ENCODE peak calls at places on chromosomes 13 and 19, in seven cellular contexts. One of them, this sample, is unnamed.

GRCh38 chr13:93948523-93948922 is 531.0 kb downstream of the DCT start:
- DNase-seq in GM12878: no peak
- DNase-seq in cardiac muscle cell: no peak
- DNase-seq in gastrocnemius medialis: no peak
- DNase-seq in CD8-positive, alpha-beta T cell: no peak
- DNase-seq in AG10803: no peak
- DNase-seq in GM06990: no peak
- DNase-seq in this sample: no peak

GRCh38 chr13:102128216-102128800 is 273.5 kb downstream of the FGF14 start:
- DNase-seq in GM12878: no peak
- DNase-seq in cardiac muscle cell: no peak
- DNase-seq in gastrocnemius medialis: no peak
- DNase-seq in CD8-positive, alpha-beta T cell: no peak
- DNase-seq in AG10803: peak
- DNase-seq in GM06990: peak
- DNase-seq in this sample: no peak

GRCh38 chr19:51097166-51097736 is 11.0 kb downstream of the CTU1 start:
- DNase-seq in GM12878: no peak
- DNase-seq in cardiac muscle cell: peak
- DNase-seq in gastrocnemius medialis: no peak
- DNase-seq in CD8-positive, alpha-beta T cell: peak
- DNase-seq in AG10803: peak
- DNase-seq in GM06990: no peak
- DNase-seq in this sample: peak

GRCh38 chr13:86665842-86666241 is 866.6 kb upstream of the SLITRK6 start:
- DNase-seq in GM12878: no peak
- DNase-seq in cardiac muscle cell: no peak
- DNase-seq in gastrocnemius medialis: no peak
- DNase-seq in CD8-positive, alpha-beta T cell: no peak
- DNase-seq in AG10803: no peak
- DNase-seq in GM06990: no peak
- DNase-seq in this sample: no peak

GRCh38 chr13:77386880-77387606 is 60.1 kb upstream of the MYCBP2 start:
- DNase-seq in GM12878: no peak
- DNase-seq in cardiac muscle cell: no peak
- DNase-seq in gastrocnemius medialis: peak
- DNase-seq in CD8-positive, alpha-beta T cell: no peak
- DNase-seq in AG10803: peak
- DNase-seq in GM06990: peak
- DNase-seq in this sample: no peak

GRCh38 chr19:17555480-17555928 is at the start of gene COLGALT1:
- DNase-seq in GM12878: peak
- DNase-seq in cardiac muscle cell: peak
- DNase-seq in gastrocnemius medialis: peak
- DNase-seq in CD8-positive, alpha-beta T cell: peak
- DNase-seq in AG10803: peak
- DNase-seq in GM06990: peak
- DNase-seq in this sample: peak

GRCh38 chr19:18110833-18111232 is 13.3 kb downstream of the MAST3 start:
- DNase-seq in GM12878: no peak
- DNase-seq in cardiac muscle cell: no peak
- DNase-seq in gastrocnemius medialis: peak
- DNase-seq in CD8-positive, alpha-beta T cell: no peak
- DNase-seq in AG10803: no peak
- DNase-seq in GM06990: no peak
- DNase-seq in this sample: no peak

GRCh38 chr19:35859414-35859813 is 2.7 kb downstream of the KIRREL2 start:
- DNase-seq in GM12878: no peak
- DNase-seq in cardiac muscle cell: no peak
- DNase-seq in gastrocnemius medialis: no peak
- DNase-seq in CD8-positive, alpha-beta T cell: no peak
- DNase-seq in AG10803: no peak
- DNase-seq in GM06990: no peak
- DNase-seq in this sample: no peak

GRCh38 chr19:1527650-1528309 is 3.9 kb downstream of the PLK5 start:
- DNase-seq in GM12878: no peak
- DNase-seq in cardiac muscle cell: no peak
- DNase-seq in gastrocnemius medialis: no peak
- DNase-seq in CD8-positive, alpha-beta T cell: no peak
- DNase-seq in AG10803: no peak
- DNase-seq in GM06990: no peak
- DNase-seq in this sample: no peak

GRCh38 chr13:27574661-27575060 is 45.7 kb downstream of the LNX2 start:
- DNase-seq in GM12878: no peak
- DNase-seq in cardiac muscle cell: no peak
- DNase-seq in gastrocnemius medialis: no peak
- DNase-seq in CD8-positive, alpha-beta T cell: no peak
- DNase-seq in AG10803: no peak
- DNase-seq in GM06990: no peak
- DNase-seq in this sample: no peak

GRCh38 chr19:32166238-32166637 is 179.2 kb upstream of the ZNF507 start:
- DNase-seq in GM12878: no peak
- DNase-seq in cardiac muscle cell: no peak
- DNase-seq in gastrocnemius medialis: no peak
- DNase-seq in CD8-positive, alpha-beta T cell: no peak
- DNase-seq in AG10803: no peak
- DNase-seq in GM06990: no peak
- DNase-seq in this sample: no peak

GRCh38 chr19:48170817-48171347 is 402 bp downstream of the ZSWIM9 start:
- DNase-seq in GM12878: no peak
- DNase-seq in cardiac muscle cell: no peak
- DNase-seq in gastrocnemius medialis: no peak
- DNase-seq in CD8-positive, alpha-beta T cell: no peak
- DNase-seq in AG10803: no peak
- DNase-seq in GM06990: no peak
- DNase-seq in this sample: no peak

GRCh38 chr13:31765441-31765840 is 26.1 kb downstream of the RXFP2 start:
- DNase-seq in GM12878: no peak
- DNase-seq in cardiac muscle cell: no peak
- DNase-seq in gastrocnemius medialis: no peak
- DNase-seq in CD8-positive, alpha-beta T cell: no peak
- DNase-seq in AG10803: peak
- DNase-seq in GM06990: no peak
- DNase-seq in this sample: no peak

GRCh38 chr19:367963-368623 is 23.5 kb upstream of the MIER2 start:
- DNase-seq in GM12878: no peak
- DNase-seq in cardiac muscle cell: no peak
- DNase-seq in gastrocnemius medialis: no peak
- DNase-seq in CD8-positive, alpha-beta T cell: no peak
- DNase-seq in AG10803: no peak
- DNase-seq in GM06990: no peak
- DNase-seq in this sample: no peak

GRCh38 chr13:105598551-105598950 is 936.9 kb downstream of the EFNB2 start:
- DNase-seq in GM12878: no peak
- DNase-seq in cardiac muscle cell: no peak
- DNase-seq in gastrocnemius medialis: no peak
- DNase-seq in CD8-positive, alpha-beta T cell: no peak
- DNase-seq in AG10803: peak
- DNase-seq in GM06990: no peak
- DNase-seq in this sample: no peak

GRCh38 chr19:48295458-48295857 is 25.6 kb downstream of the ZNF114 start:
- DNase-seq in GM12878: no peak
- DNase-seq in cardiac muscle cell: no peak
- DNase-seq in gastrocnemius medialis: no peak
- DNase-seq in CD8-positive, alpha-beta T cell: no peak
- DNase-seq in AG10803: no peak
- DNase-seq in GM06990: no peak
- DNase-seq in this sample: no peak

GRCh38 chr19:44904426-44904994 is 1.1 kb upstream of the APOE start:
- DNase-seq in GM12878: no peak
- DNase-seq in cardiac muscle cell: no peak
- DNase-seq in gastrocnemius medialis: no peak
- DNase-seq in CD8-positive, alpha-beta T cell: no peak
- DNase-seq in AG10803: no peak
- DNase-seq in GM06990: no peak
- DNase-seq in this sample: no peak

GRCh38 chr13:113905942-113906341 is 42.1 kb upstream of the GAS6 start:
- DNase-seq in GM12878: no peak
- DNase-seq in cardiac muscle cell: no peak
- DNase-seq in gastrocnemius medialis: no peak
- DNase-seq in CD8-positive, alpha-beta T cell: no peak
- DNase-seq in AG10803: no peak
- DNase-seq in GM06990: no peak
- DNase-seq in this sample: no peak

GRCh38 chr19:34241513-34242337 is 12.6 kb upstream of the GARRE1 start:
- DNase-seq in GM12878: no peak
- DNase-seq in cardiac muscle cell: peak
- DNase-seq in gastrocnemius medialis: peak
- DNase-seq in CD8-positive, alpha-beta T cell: no peak
- DNase-seq in AG10803: no peak
- DNase-seq in GM06990: peak
- DNase-seq in this sample: no peak

GRCh38 chr19:54462713-54463530 is 656 bp downstream of the LENG9 start:
- DNase-seq in GM12878: no peak
- DNase-seq in cardiac muscle cell: peak
- DNase-seq in gastrocnemius medialis: peak
- DNase-seq in CD8-positive, alpha-beta T cell: peak
- DNase-seq in AG10803: peak
- DNase-seq in GM06990: peak
- DNase-seq in this sample: peak

DNA sequence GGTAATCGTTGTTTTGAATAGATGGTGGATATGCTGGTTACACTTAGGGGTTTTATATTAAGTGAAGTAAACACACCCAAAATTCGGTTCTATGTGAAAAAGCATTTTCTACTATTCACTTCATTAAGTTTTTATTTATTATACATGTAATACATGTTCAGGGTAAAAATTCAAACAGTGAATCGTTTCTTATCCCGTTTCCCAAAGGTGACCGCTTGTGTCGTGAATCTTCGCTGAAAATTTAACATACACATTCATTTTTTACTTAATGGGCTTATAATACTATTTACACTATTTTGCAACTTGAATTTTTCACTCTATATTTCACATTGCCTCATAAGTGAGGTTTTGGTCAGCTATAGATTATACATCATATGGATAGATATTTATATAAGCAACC is 24.5 kb downstream of the IPO5 start:
- DNase-seq in GM12878: no peak
- DNase-seq in cardiac muscle cell: no peak
- DNase-seq in gastrocnemius medialis: no peak
- DNase-seq in CD8-positive, alpha-beta T cell: no peak
- DNase-seq in AG10803: no peak
- DNase-seq in GM06990: no peak
- DNase-seq in this sample: no peak
- H3K4me3 ChIP-seq in GM12878: peak
- H3K4me3 ChIP-seq in cardiac muscle cell: peak
- H3K4me3 ChIP-seq in gastrocnemius medialis: peak
- H3K4me3 ChIP-seq in CD8-positive, alpha-beta T cell: no peak
- H3K4me3 ChIP-seq in AG10803: peak
- H3K4me3 ChIP-seq in GM06990: peak
- H3K4me3 ChIP-seq in this sample: peak

GRCh38 chr19:10568826-10569651 is at the start of gene CDKN2D:
- DNase-seq in GM12878: peak
- DNase-seq in cardiac muscle cell: peak
- DNase-seq in gastrocnemius medialis: peak
- DNase-seq in CD8-positive, alpha-beta T cell: peak
- DNase-seq in AG10803: peak
- DNase-seq in GM06990: peak
- DNase-seq in this sample: peak

GRCh38 chr19:10566408-10566657 is 523 bp upstream of the KRI1 start:
- DNase-seq in GM12878: no peak
- DNase-seq in cardiac muscle cell: no peak
- DNase-seq in gastrocnemius medialis: no peak
- DNase-seq in CD8-positive, alpha-beta T cell: no peak
- DNase-seq in AG10803: no peak
- DNase-seq in GM06990: no peak
- DNase-seq in this sample: no peak

GRCh38 chr19:10566658-10567410 is 1.0 kb upstream of the KRI1 start:
- DNase-seq in GM12878: peak
- DNase-seq in cardiac muscle cell: no peak
- DNase-seq in gastrocnemius medialis: no peak
- DNase-seq in CD8-positive, alpha-beta T cell: peak
- DNase-seq in AG10803: no peak
- DNase-seq in GM06990: peak
- DNase-seq in this sample: no peak

GRCh38 chr19:10567696-10568443 is 909 bp downstream of the CDKN2D start:
- DNase-seq in GM12878: no peak
- DNase-seq in cardiac muscle cell: no peak
- DNase-seq in gastrocnemius medialis: no peak
- DNase-seq in CD8-positive, alpha-beta T cell: no peak
- DNase-seq in AG10803: no peak
- DNase-seq in GM06990: no peak
- DNase-seq in this sample: no peak

GRCh38 chr19:10568444-10568825 is 344 bp downstream of the CDKN2D start:
- DNase-seq in GM12878: no peak
- DNase-seq in cardiac muscle cell: no peak
- DNase-seq in gastrocnemius medialis: no peak
- DNase-seq in CD8-positive, alpha-beta T cell: no peak
- DNase-seq in AG10803: no peak
- DNase-seq in GM06990: no peak
- DNase-seq in this sample: no peak
- TF ChIP-seq CTCF in GM12878: no peak
- TF ChIP-seq CTCF in cardiac muscle cell: no peak
- TF ChIP-seq CTCF in gastrocnemius medialis: no peak
- TF ChIP-seq CTCF in CD8-positive, alpha-beta T cell: peak
- TF ChIP-seq CTCF in AG10803: no peak
- TF ChIP-seq CTCF in GM06990: no peak
- TF ChIP-seq CTCF in this sample: no peak

GRCh38 chr13:39415403-39415802 is 187.6 kb downstream of the LHFPL6 start:
- DNase-seq in GM12878: no peak
- DNase-seq in cardiac muscle cell: peak
- DNase-seq in gastrocnemius medialis: no peak
- DNase-seq in CD8-positive, alpha-beta T cell: no peak
- DNase-seq in AG10803: peak
- DNase-seq in GM06990: no peak
- DNase-seq in this sample: peak
- H3K4me3 ChIP-seq in GM12878: no peak
- H3K4me3 ChIP-seq in cardiac muscle cell: no peak
- H3K4me3 ChIP-seq in gastrocnemius medialis: no peak
- H3K4me3 ChIP-seq in CD8-positive, alpha-beta T cell: no peak
- H3K4me3 ChIP-seq in AG10803: no peak
- H3K4me3 ChIP-seq in GM06990: no peak
- H3K4me3 ChIP-seq in this sample: peak

DNA sequence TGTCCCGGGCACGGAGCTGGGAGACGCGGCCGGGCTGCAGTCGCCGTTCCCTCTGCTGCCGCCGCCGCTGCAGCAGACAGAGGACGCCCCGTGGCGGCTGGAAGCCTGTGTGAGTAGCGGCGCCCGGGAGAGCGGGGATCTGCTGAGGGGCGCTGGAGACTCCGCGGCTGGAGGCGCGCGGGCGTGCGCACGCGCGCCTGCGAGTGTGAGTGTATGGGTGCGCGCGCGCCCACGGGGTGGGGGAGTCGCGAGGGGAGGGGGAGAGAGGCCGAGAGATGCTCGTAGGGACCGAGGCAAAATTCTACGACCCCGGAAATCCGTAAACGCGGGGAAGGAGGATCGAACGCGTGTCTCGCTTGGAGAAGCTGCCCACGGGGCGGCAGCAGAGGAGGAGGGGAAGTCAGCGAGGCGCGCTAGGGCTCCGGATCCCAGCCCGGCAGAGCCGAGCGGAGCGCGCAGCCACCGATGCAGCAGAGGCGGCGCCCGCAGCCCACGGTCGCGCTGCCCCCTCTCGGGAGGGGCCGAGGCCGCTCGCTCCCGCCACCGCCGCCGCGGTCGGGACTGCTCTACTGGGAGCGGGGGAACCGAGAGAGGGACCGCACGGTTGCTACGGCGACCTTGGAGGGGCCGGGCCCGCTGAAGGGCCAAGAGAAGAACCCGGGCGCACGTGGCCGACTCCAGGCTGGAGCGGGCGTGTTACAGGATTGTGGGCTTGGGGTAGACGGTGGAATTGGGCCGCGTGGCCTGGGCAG is at the start of gene ENOX1:
- DNase-seq in GM12878: no peak
- DNase-seq in cardiac muscle cell: peak
- DNase-seq in gastrocnemius medialis: peak
- DNase-seq in CD8-positive, alpha-beta T cell: no peak
- DNase-seq in AG10803: peak
- DNase-seq in GM06990: peak
- DNase-seq in this sample: peak
- TF ChIP-seq CTCF in GM12878: no peak
- TF ChIP-seq CTCF in cardiac muscle cell: peak
- TF ChIP-seq CTCF in gastrocnemius medialis: no peak
- TF ChIP-seq CTCF in CD8-positive, alpha-beta T cell: no peak
- TF ChIP-seq CTCF in AG10803: no peak
- TF ChIP-seq CTCF in GM06990: peak
- TF ChIP-seq CTCF in this sample: peak

This sample was measured in heart right ventricle.